ENCODE peak calls at places on chromosome 6, in seven cellular contexts. W is stimulated activated effector memory CD8-positive, alpha-beta T cell treated with anti-CD3 and anti-CD28 coated beads, Interleukin-12 subunit alpha, Interleukin-12 subunit beta, amount 100 ng/mL, for 72 hours; Z is NCI-H69; S is fibroblast of lung; X is nephron progenitor cell; L is stimulated activated CD4-positive, alpha-beta T cell treated with anti-CD3 and anti-CD28 coated beads, Interleukin-1b, Interleukin-23, amount 100 ng/mL, for 48 hours; E is mesothelial cell of epicardium. B is an unnamed sample.

GRCh38 chr6:31270788-31271640 is 878 bp downstream of the HLA-C start:
- DNase-seq in W (peak), Z (peak), S (peak), L (peak), E (no peak), X (peak), B (no peak)

GRCh38 chr6:28880894-28881780 is 42.6 kb downstream of the TRIM27 start:
- DNase-seq in E (peak), L (peak), Z (peak), S (peak), W (peak), X (peak), B (no peak)

GRCh38 chr6:16575655-16576054 is 185.6 kb downstream of the ATXN1 start:
- DNase-seq in L (no peak), S (no peak), X (no peak), E (no peak), Z (peak), W (no peak), B (no peak)

GRCh38 chr6:160992323-160993314 is 1.1 kb downstream of the MAP3K4 start:
- DNase-seq in Z (peak), S (peak), L (peak), W (no peak), X (peak), E (no peak), B (no peak)

GRCh38 chr6:31495580-31495979 is 2.4 kb upstream of the MICB start:
- DNase-seq in X (no peak), W (no peak), L (no peak), E (no peak), S (peak), Z (no peak), B (no peak)

GRCh38 chr6:75376347-75377024 is 91.9 kb upstream of the TMEM30A start:
- DNase-seq in X (no peak), E (no peak), Z (peak), L (no peak), S (peak), W (no peak), B (no peak)

GRCh38 chr6:114430534-114431124 is 87.8 kb upstream of the HS3ST5 start:
- DNase-seq in W (no peak), E (no peak), L (no peak), X (peak), Z (peak), S (no peak), B (no peak)

GRCh38 chr6:7998103-7998725 is 66.0 kb downstream of the BLOC1S5 start:
- DNase-seq in S (peak), W (no peak), E (no peak), L (no peak), X (no peak), Z (no peak), B (no peak)

GRCh38 chr6:20932284-20932683 is 398.0 kb downstream of the CDKAL1 start:
- DNase-seq in L (no peak), E (no peak), S (peak), Z (peak), X (no peak), W (no peak), B (no peak)

GRCh38 chr6:39085129-39085528 is 29.9 kb downstream of the SAYSD1 start:
- DNase-seq in E (no peak), Z (no peak), S (no peak), W (no peak), L (no peak), X (no peak), B (no peak)

GRCh38 chr6:36350681-36351091 is 14.0 kb upstream of the BNIP5 start:
- DNase-seq in X (no peak), Z (peak), S (peak), W (no peak), E (no peak), L (no peak), B (no peak)

GRCh38 chr6:4066029-4066755 is 12.7 kb downstream of the FAM217A start:
- DNase-seq in S (no peak), X (no peak), W (no peak), L (no peak), Z (peak), E (no peak), B (no peak)

GRCh38 chr6:125667326-125667725 is 82.1 kb upstream of the HEY2 start:
- DNase-seq in E (no peak), W (no peak), X (no peak), S (no peak), L (no peak), Z (peak), B (no peak)

GRCh38 chr6:37696841-37697735 is 595 bp downstream of the MDGA1 start:
- DNase-seq in Z (peak), E (no peak), S (peak), W (peak), L (peak), X (peak), B (no peak)

B was measured in D721Med.